ENCODE peak calls at places on chromosomes 1 and 21, in four cellular contexts. R is astrocyte, O is PC-9, L is fibroblast of lung. T is an unnamed sample.

GRCh38 chr1:117069220-117069844 is 9.2 kb downstream of the TTF2 start:
- DNase-seq in O (no peak), L (no peak), R (no peak), T (no peak)

GRCh38 chr1:223347583-223347982 is 16.4 kb downstream of the SUSD4 start:
- DNase-seq in O (no peak), L (no peak), R (no peak), T (no peak)

GRCh38 chr21:29155118-29155932 is 24.9 kb downstream of the MAP3K7CL start:
- DNase-seq in O (peak; percentile 5), R (peak; percentile 94), L (peak; percentile 95), T (peak; percentile 41)

GRCh38 chr1:47574451-47575165 is 136.8 kb downstream of the FOXD2 start:
- DNase-seq in R (no peak), L (no peak), O (no peak), T (no peak)

GRCh38 chr1:30241681-30242080 is 481.7 kb downstream of the MATN1 start:
- DNase-seq in O (no peak), R (no peak), L (no peak), T (no peak)

GRCh38 chr1:108190686-108191416 is 9.3 kb downstream of the SLC25A24 start:
- DNase-seq in R (no peak), L (no peak), O (no peak), T (no peak)

GRCh38 chr1:154582885-154583284 is 15.3 kb downstream of the CHRNB2 start:
- DNase-seq in L (no peak), O (no peak), R (no peak), T (no peak)

GRCh38 chr1:224914292-224914900 is 15.1 kb upstream of the DNAH14 start:
- DNase-seq in R (no peak), L (no peak), O (no peak), T (no peak)

GRCh38 chr21:17901458-17902092 is 82.4 kb upstream of the C21orf91 start:
- DNase-seq in O (no peak), R (peak; percentile 12), L (peak; percentile 35), T (no peak)

GRCh38 chr1:45348966-45349677 is 8.9 kb upstream of the MUTYH start:
- DNase-seq in O (peak; percentile 50), R (no peak), L (no peak), T (no peak)

GRCh38 chr1:5643360-5644090 is 348.7 kb downstream of the NPHP4 start:
- DNase-seq in O (no peak), L (no peak), R (no peak), T (no peak)

GRCh38 chr1:206461602-206462455 is 8.4 kb upstream of the IKBKE start:
- DNase-seq in L (peak; percentile 43), O (peak; percentile 57), R (no peak), T (peak; percentile 78)

GRCh38 chr1:172917972-172918371 is 132.8 kb downstream of the TNFSF18 start:
- DNase-seq in R (peak; percentile 98), O (peak; percentile 63), L (peak; percentile 99), T (no peak)

GRCh38 chr1:32199717-32200072 is 700 bp upstream of the CCDC28B start:
- DNase-seq in L (no peak), R (no peak), O (no peak), T (peak; percentile 21)

GRCh38 chr1:234535763-234536515 is 57.0 kb upstream of the TARBP1 start:
- DNase-seq in L (peak; percentile 61), O (peak; percentile 9), R (peak; percentile 44), T (peak; percentile 61)

GRCh38 chr1:7584643-7585042 is 186.5 kb upstream of the VAMP3 start:
- DNase-seq in L (no peak), R (no peak), O (no peak), T (no peak)

GRCh38 chr1:29269356-29269755 is 33.0 kb downstream of the PTPRU start:
- DNase-seq in R (no peak), L (no peak), O (no peak), T (no peak)

GRCh38 chr1:177567393-177567792 is 396.6 kb downstream of the BRINP2 start:
- DNase-seq in R (no peak), L (no peak), O (no peak), T (peak; percentile 30)

GRCh38 chr1:203153989-203154821 is 21.4 kb downstream of the MYBPH start:
- DNase-seq in R (peak; percentile 55), L (peak; percentile 69), O (peak; percentile 71), T (no peak)

GRCh38 chr1:160291248-160292220 is 6.6 kb upstream of the PEX19 start:
- DNase-seq in R (peak; percentile 42), O (peak; percentile 58), L (peak; percentile 62), T (peak; percentile 66)

GRCh38 chr1:44354268-44354839 is 703 bp downstream of the ERI3 start:
- DNase-seq in O (peak; percentile 23), L (peak; percentile 36), R (peak; percentile 10), T (no peak)

GRCh38 chr1:51956528-51957509 is 33.7 kb downstream of the RAB3B start:
- DNase-seq in O (no peak), R (peak; percentile 34), L (peak; percentile 52), T (peak; percentile 13)

GRCh38 chr1:59502009-59502691 is 205.3 kb downstream of the FGGY start:
- DNase-seq in L (peak; percentile 69), O (no peak), R (peak; percentile 58), T (no peak)

GRCh38 chr21:33644383-33645074 is 2.2 kb downstream of the ITSN1 start:
- DNase-seq in R (peak; percentile 60), O (no peak), L (peak; percentile 68), T (peak; percentile 30)

GRCh38 chr1:15352122-15352957 is 57.3 kb upstream of the EFHD2 start:
- DNase-seq in R (peak; percentile 74), L (peak; percentile 82), O (peak; percentile 84), T (no peak)

DNA sequence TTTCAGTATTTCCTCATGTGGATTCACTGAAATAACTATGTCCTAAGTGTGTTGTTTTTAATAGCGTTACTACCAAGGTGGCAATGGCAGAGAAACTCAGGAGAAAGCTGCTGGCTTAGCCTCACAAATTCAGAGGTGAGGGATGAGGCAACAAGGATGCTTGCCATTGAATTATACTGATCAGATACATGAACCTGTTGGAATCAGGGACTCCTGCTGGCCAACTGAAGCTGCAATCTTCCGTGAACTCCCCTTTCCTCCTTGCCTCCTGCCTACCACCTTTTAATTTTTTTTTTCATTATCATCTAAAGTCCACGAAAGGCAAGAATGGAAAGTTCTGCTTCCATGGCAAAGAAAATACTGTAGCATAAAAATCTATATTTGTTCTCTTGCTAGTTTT is 254.7 kb downstream of the NFIA start:
- DNase-seq in R (no peak), O (no peak), L (no peak), T (no peak)
- TF ChIP-seq CTCF in R (no peak), O (no peak), L (no peak), T (peak; percentile 12)

DNA sequence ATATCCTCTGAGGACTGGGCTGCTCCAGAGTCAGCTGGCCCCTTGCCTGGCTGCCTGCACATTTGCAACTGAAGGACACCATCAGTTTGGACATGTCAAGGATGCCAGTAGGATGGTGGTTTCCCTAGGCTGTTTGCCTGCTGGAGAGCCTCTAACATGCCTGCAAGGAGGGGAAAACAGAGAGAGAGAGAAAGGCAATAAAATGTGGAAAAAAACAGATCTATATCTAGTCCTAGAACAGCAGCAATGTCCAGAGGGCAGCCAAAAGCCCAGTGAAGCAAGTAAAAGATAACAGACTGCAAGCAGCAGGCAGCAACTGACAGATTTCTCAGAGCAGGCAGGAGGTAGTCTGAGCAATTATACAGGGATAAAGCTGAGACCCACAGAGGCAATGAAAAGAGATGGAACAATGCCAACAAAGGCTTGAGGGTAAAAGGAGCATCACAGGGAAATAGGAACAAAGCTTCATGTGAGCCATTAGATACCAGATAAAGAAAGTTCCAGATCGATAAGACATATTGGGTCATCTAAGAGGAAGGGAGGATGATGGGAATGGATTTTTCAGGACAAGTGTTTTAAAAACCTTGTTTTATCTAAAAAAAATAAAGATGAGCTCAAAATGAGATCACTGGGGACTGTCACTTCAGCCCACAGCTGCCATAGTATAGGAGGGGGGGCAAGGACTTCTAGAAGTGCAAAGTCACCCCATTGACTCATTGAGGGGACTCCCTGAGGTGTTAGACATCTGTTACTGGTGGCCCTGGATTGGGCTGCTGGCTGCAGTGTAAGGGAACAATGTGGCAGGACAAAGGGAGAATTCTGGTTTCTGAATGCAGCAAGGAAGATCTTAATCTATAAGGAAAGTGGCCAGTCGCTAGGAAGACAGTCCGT is 38.6 kb upstream of the GADD45A start:
- DNase-seq in R (peak; percentile 51), L (peak; percentile 64), O (peak; percentile 46), T (peak; percentile 85)
- TF ChIP-seq EZH2 in R (no peak), L (no peak), O (no peak), T (no peak)

GRCh38 chr1:87981810-87982209 is 653.1 kb downstream of the LMO4 start:
- DNase-seq in R (no peak), O (no peak), L (no peak), T (no peak)

GRCh38 chr1:87989346-87989745 is 660.7 kb downstream of the LMO4 start:
- DNase-seq in L (no peak), O (no peak), R (no peak), T (no peak)

GRCh38 chr1:87983841-87984240 is 655.2 kb downstream of the LMO4 start:
- DNase-seq in O (no peak), R (peak; percentile 45), L (peak; percentile 52), T (no peak)

GRCh38 chr1:87985071-87985470 is 656.4 kb downstream of the LMO4 start:
- DNase-seq in O (no peak), L (no peak), R (no peak), T (no peak)

DNA sequence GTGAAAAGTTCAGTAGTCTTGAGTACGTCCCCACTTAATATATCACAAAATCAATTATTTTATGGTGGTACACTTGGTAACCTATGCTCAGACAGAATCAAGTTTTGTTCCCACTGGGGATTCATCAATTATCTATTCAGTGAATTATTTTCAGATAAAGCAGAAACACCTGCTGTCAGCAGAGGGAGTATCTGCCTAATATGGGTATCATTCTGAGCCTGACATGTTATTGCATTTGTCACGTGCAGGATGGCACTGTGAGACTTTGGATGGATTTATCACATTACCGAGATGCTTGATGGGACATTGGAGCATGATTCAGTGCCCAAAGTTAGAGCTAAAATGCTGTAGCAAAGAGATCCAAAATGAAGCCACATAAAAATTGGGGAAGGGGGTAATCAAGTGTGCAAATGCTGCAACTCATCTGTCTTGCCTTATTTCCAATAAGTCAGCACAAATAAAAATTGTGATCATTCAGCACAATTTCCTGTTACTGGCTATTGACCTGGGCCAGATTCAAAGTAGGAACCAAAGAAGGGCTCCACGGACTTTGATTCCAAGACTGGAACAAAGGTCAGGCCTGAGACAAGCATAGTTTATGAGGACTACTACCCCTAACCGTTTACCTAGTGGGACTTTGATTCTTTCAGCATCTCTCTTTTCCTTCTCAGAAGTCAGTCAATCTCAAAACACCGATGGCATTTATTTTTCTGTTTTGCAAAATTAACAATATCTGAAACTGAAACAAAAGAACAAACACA is 657.7 kb downstream of the LMO4 start:
- DNase-seq in L (no peak), O (no peak), R (no peak), T (no peak)
- TF ChIP-seq CTCF in L (no peak), O (peak; percentile 48), R (no peak), T (no peak)

GRCh38 chr1:156845055-156845952 is 13.6 kb downstream of the INSRR start:
- DNase-seq in O (no peak), L (no peak), R (no peak), T (peak; percentile 61)

GRCh38 chr1:156846643-156847042 is 12.3 kb downstream of the INSRR start:
- DNase-seq in O (no peak), L (no peak), R (no peak), T (no peak)

GRCh38 chr1:156847591-156848460 is 11.1 kb downstream of the INSRR start:
- DNase-seq in R (no peak), L (no peak), O (no peak), T (no peak)

GRCh38 chr1:156844638-156845037 is 14.3 kb downstream of the INSRR start:
- DNase-seq in R (no peak), L (no peak), O (no peak), T (no peak)

GRCh38 chr1:156845953-156846545 is 12.9 kb downstream of the INSRR start:
- DNase-seq in R (no peak), O (no peak), L (no peak), T (no peak)
- TF ChIP-seq EZH2 in R (no peak), O (no peak), L (peak; percentile 88), T (no peak)